ENCODE peak calls at places on chromosomes 2 and 18, in four cellular contexts. O, T, A and C are unnamed samples.

GRCh38 chr2:63465633-63466032 is 122.6 kb downstream of the WDPCP start:
- DNase-seq in O (no peak), A (no peak), T (no peak), C (no peak)

GRCh38 chr2:48727560-48727959 is 28.0 kb downstream of the LHCGR start:
- DNase-seq in O (no peak), T (no peak), A (no peak), C (no peak)

GRCh38 chr2:42200534-42201227 is 31.5 kb downstream of the EML4 start:
- DNase-seq in O (no peak), T (no peak), A (no peak), C (no peak)

GRCh38 chr2:17232751-17233150 is 285.5 kb downstream of the RAD51AP2 start:
- DNase-seq in A (no peak), T (no peak), O (no peak), C (no peak)

GRCh38 chr2:134198006-134198634 is 55.8 kb upstream of the MGAT5 start:
- DNase-seq in T (no peak), A (no peak), O (no peak), C (no peak)

GRCh38 chr18:40984856-40985255 is 970.2 kb upstream of the PIK3C3 start:
- DNase-seq in T (no peak), O (no peak), A (no peak), C (no peak)

GRCh38 chr2:47488870-47489584 is 86.1 kb downstream of the MSH2 start:
- DNase-seq in O (no peak), A (peak), T (no peak), C (no peak)

GRCh38 chr18:50847192-50847591 is 27.4 kb upstream of the MRO start:
- DNase-seq in T (no peak), O (no peak), A (no peak), C (no peak)

GRCh38 chr2:227370087-227370486 is 9.0 kb downstream of the TM4SF20 start:
- DNase-seq in A (no peak), T (no peak), O (no peak), C (no peak)

GRCh38 chr2:85131116-85131515 is 2.1 kb upstream of the TCF7L1 start:
- DNase-seq in A (peak), O (no peak), T (no peak), C (no peak)

GRCh38 chr18:8052237-8052701 is 485.2 kb downstream of the PTPRM start:
- DNase-seq in A (peak), O (no peak), T (no peak), C (no peak)

DNA sequence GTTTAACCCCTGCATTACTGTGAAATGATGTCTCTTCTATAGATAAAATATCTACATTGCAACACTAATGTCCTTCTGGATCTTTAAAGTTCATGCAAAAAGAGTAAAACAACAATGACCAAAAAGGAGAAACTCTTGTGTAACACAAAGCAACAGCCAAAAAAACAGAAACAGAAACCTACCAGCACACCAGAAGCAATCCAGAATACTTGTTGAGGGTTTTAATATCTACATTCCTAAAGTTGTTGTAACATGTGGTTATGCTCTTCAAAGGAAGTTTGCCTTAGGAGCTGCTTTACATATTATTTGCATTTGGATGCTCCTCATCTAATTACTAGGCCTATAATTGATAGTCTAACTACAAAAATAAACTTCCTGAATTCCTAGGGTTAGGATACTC is 157.2 kb downstream of the BABAM2 start:
- DNase-seq in T (no peak), A (no peak), O (no peak), C (no peak)
- TF ChIP-seq TARDBP in T (no peak), A (no peak), O (no peak), C (no peak)

GRCh38 chr2:164558450-164558849 is 62.8 kb downstream of the GRB14 start:
- DNase-seq in T (no peak), A (no peak), O (no peak), C (no peak)
- TF ChIP-seq TARDBP in T (no peak), A (no peak), O (no peak), C (no peak)

GRCh38 chr2:95041824-95042442 is 16.4 kb downstream of the MAL start:
- DNase-seq in O (no peak), A (no peak), T (no peak), C (no peak)

GRCh38 chr2:95039978-95040377 is 14.5 kb downstream of the MAL start:
- DNase-seq in T (no peak), O (no peak), A (no peak), C (no peak)

GRCh38 chr2:95040470-95040869 is 15.0 kb downstream of the MAL start:
- DNase-seq in T (no peak), A (no peak), O (no peak), C (no peak)

GRCh38 chr2:95041060-95041823 is 15.7 kb downstream of the MAL start:
- DNase-seq in O (no peak), A (no peak), T (no peak), C (no peak)

GRCh38 chr2:95039410-95039809 is 13.9 kb downstream of the MAL start:
- DNase-seq in A (no peak), T (no peak), O (no peak), C (no peak)
- TF ChIP-seq TARDBP in A (no peak), T (no peak), O (no peak), C (no peak)

DNA sequence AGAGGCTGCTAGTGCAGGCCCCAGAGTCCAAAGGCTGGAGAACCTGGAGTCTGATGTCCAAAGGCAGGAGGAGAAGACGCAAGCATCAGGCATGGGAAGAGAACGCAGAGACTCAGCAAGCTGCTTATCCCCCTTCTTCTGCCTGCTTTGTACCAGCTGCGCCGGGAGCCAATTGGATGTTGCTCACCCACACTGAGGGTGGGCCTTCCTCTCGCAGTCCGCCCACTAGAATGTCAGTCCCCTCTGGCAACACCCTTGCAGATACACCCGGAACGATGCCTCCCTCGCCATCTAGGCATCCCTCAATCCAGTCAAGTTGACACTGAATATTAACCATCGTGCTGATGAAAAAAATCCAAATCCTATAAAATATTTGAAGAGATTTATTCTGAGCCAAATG is 141.6 kb downstream of the TWIST2 start:
- DNase-seq in O (no peak), T (no peak), A (no peak), C (no peak)
- TF ChIP-seq TARDBP in O (no peak), T (no peak), A (no peak), C (no peak)